ENCODE peak calls at places on chromosomes 16 and 17, in six cellular contexts. G, N, X, B, Z and T are unnamed samples.
A peak's percentile ranks its signal among the peaks of the same experiment; 100 is the strongest.

GRCh38 chr16:78817442-78817829 is 718.0 kb downstream of the WWOX start:
- DNase-seq in Z (no peak), X (peak; percentile 31), N (no peak), G (no peak), B (no peak), T (no peak)

GRCh38 chr17:1201132-1201702 is 21.4 kb upstream of the ABR start:
- DNase-seq in B (no peak), X (no peak), N (no peak), G (no peak), Z (no peak), T (no peak)

GRCh38 chr17:63419949-63420867 is 25.9 kb downstream of the CYB561 start:
- DNase-seq in N (peak; percentile 83), G (no peak), B (no peak), X (no peak), Z (no peak), T (no peak)

GRCh38 chr16:67150833-67151396 is at the start of gene B3GNT9:
- DNase-seq in X (peak; percentile 85), N (peak; percentile 45), B (no peak), Z (peak; percentile 82), G (peak; percentile 67), T (peak; percentile 5)

GRCh38 chr17:58327363-58328194 is 1.0 kb downstream of the TSPOAP1 start:
- DNase-seq in Z (no peak), B (no peak), X (no peak), N (no peak), G (no peak), T (no peak)

GRCh38 chr17:59762022-59762825 is 54.8 kb downstream of the VMP1 start:
- DNase-seq in G (no peak), N (no peak), B (no peak), Z (no peak), X (no peak), T (peak; percentile 24)

GRCh38 chr16:79257958-79258490 is 342.5 kb downstream of the MAF start:
- DNase-seq in B (no peak), Z (no peak), X (no peak), G (no peak), N (no peak), T (no peak)

GRCh38 chr17:66725956-66726355 is 109.0 kb upstream of the CACNG5 start:
- DNase-seq in N (no peak), B (no peak), X (no peak), Z (no peak), G (no peak), T (no peak)

GRCh38 chr17:251531-251930 is 70.1 kb upstream of the DOC2B start:
- DNase-seq in N (no peak), Z (no peak), X (peak; percentile 4), B (no peak), G (no peak), T (no peak)

GRCh38 chr16:77531741-77532140 is 96.9 kb upstream of the ADAMTS18 start:
- DNase-seq in X (no peak), N (no peak), G (no peak), B (no peak), Z (no peak), T (no peak)

GRCh38 chr16:154223-155030 is 2.0 kb downstream of the HBZ start:
- DNase-seq in N (peak; percentile 67), X (no peak), G (peak; percentile 29), Z (no peak), B (no peak), T (peak; percentile 23)

GRCh38 chr17:74515941-74516340 is 15.3 kb downstream of the CD300LB start:
- DNase-seq in X (no peak), Z (no peak), B (no peak), N (no peak), G (no peak), T (no peak)

GRCh38 chr17:51263001-51263400 is 2.7 kb downstream of the UTP18 start:
- DNase-seq in B (no peak), X (no peak), Z (no peak), N (no peak), G (no peak), T (no peak)

GRCh38 chr17:81101614-81102306 is 63.5 kb upstream of the PVALEF start:
- DNase-seq in Z (peak; percentile 98), N (peak; percentile 93), B (no peak), G (peak; percentile 88), X (peak; percentile 77), T (peak; percentile 85)

GRCh38 chr17:63525190-63525946 is 2.2 kb downstream of the KCNH6 start:
- DNase-seq in B (no peak), G (no peak), Z (no peak), X (no peak), N (no peak), T (no peak)

GRCh38 chr16:31273676-31274075 is 13.9 kb downstream of the ITGAM start:
- DNase-seq in X (no peak), G (no peak), N (peak; percentile 2), B (peak; percentile 77), Z (no peak), T (no peak)

GRCh38 chr16:85321856-85322271 is 209.6 kb upstream of the CIBAR2 start:
- DNase-seq in N (peak; percentile 55), G (peak; percentile 96), X (peak; percentile 95), B (no peak), Z (no peak), T (no peak)

GRCh38 chr17:83179811-83180210 is 100.4 kb downstream of the METRNL start:
- DNase-seq in B (peak; percentile 81), Z (no peak), G (no peak), N (no peak), X (no peak), T (no peak)

GRCh38 chr16:80883159-80883642 is 78.8 kb upstream of the CDYL2 start:
- DNase-seq in Z (no peak), N (no peak), G (peak; percentile 66), X (no peak), B (no peak), T (no peak)

GRCh38 chr16:64962786-64963185 is 159.1 kb downstream of the CDH11 start:
- DNase-seq in N (no peak), G (no peak), X (no peak), Z (no peak), B (no peak), T (no peak)

GRCh38 chr17:542943-543342 is 171.7 kb downstream of the VPS53 start:
- DNase-seq in G (no peak), N (no peak), X (no peak), B (no peak), Z (no peak), T (no peak)

GRCh38 chr16:11681526-11681925 is 13.3 kb downstream of the SNN start:
- DNase-seq in G (no peak), N (no peak), X (peak; percentile 13), B (no peak), Z (no peak), T (peak; percentile 47)

GRCh38 chr16:75647492-75648264 is at the start of the genes KARS1 and TERF2IP:
- DNase-seq in X (peak; percentile 94), B (no peak), Z (peak; percentile 94), N (peak; percentile 91), G (peak; percentile 93), T (peak; percentile 96)
- TF ChIP-seq POLR2A in X (peak; percentile 95), B (peak; percentile 96), Z (peak; percentile 90), N (peak; percentile 96), G (no peak), T (peak; percentile 97)

DNA sequence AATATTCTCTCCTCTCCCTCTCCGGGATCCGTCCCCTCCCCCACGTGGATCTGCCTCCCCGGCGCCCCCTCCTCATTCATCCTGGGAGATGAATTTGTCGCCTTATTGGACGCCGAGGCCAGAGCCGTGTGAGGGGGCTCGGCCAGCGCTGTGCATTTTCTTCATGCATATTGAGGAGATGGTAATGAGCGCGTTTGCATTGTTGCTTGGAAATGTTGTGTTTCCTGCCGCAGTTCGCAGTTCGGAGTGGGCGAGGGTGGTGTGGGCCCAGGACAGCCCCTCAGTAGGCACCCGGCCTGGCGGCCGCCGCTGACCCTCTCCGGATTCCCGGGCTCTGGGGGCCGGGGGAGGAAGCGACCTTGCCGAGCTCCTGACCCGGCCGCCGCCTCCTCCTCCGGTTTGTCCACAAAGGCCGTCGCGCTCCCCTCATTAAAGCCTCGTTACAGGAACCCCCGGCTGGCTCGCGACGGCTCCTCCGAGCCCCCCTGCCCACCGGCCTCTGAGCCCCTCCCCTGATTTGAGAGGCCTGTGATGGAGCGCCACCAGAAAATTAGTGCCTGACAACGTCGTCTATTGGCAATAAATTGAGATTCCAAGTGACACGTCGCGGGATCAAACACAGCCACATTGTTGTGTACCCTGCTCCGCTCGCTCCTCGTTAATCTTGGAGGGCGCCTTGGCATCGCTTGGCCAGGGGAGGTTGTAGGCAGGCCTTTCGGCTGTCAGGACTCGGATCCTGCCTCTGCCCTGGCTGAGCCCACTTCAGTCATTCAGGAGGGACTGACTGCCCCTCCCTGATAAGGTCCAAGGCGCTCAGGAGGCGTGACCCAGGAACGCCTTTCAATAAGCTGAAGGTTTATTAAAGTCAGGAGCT is 4.8 kb upstream of the IRX3 start:
- DNase-seq in B (no peak), G (no peak), Z (no peak), X (no peak), N (no peak), T (no peak)
- H3K4me3 ChIP-seq in B (no peak overlapping the region), G (no peak overlapping the region), Z (no peak overlapping the region), X (no peak overlapping the region), N (no peak overlapping the region), T (no peak overlapping the region)

DNA sequence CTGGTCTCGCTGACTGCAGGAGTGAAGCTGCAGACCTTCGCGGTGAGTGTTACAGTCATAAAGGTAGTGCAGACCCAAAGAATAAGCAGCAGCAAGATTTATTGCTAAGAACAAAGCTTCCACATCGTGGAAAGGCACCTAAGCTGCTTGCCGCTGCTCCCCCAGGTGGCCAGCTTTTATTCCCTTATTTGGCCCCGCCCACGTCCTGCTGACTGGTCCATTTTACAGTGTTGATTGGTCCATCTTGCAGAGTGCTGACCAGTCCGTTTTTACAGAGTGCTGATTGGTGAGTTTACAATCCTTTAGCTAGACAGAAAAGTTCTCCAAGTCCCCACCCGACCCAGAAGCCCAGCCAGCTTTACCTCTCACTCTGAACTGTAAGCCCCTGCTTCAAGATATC is 227.8 kb downstream of the ABCC12 start:
- DNase-seq in Z (no peak), G (no peak), N (no peak), X (no peak), B (no peak), T (peak; percentile 37)
- TF ChIP-seq CTCF in Z (no peak), G (no peak), N (peak; percentile 38), X (no peak), B (no peak), T (peak; percentile 22)

GRCh38 chr16:29820730-29821662 is 734 bp downstream of the MVP start:
- DNase-seq in N (no peak), X (peak; percentile 69), Z (peak; percentile 77), B (no peak), G (peak; percentile 86), T (no peak)
- TF ChIP-seq POLR2A in N (no peak), X (peak; percentile 16), Z (peak; percentile 12), B (no peak), G (no peak), T (no peak)

GRCh38 chr17:27492470-27492869 is 36.2 kb downstream of the KSR1 start:
- DNase-seq in N (no peak), B (no peak), X (no peak), Z (no peak), G (no peak), T (no peak)

GRCh38 chr17:27495460-27495859 is 39.2 kb downstream of the KSR1 start:
- DNase-seq in N (no peak), B (no peak), Z (no peak), G (no peak), X (no peak), T (no peak)

GRCh38 chr17:27493088-27493487 is 36.8 kb downstream of the KSR1 start:
- DNase-seq in X (no peak), G (no peak), B (no peak), Z (no peak), N (no peak), T (no peak)

GRCh38 chr17:27496005-27496404 is 39.8 kb downstream of the KSR1 start:
- DNase-seq in N (no peak), B (no peak), Z (no peak), X (no peak), G (no peak), T (no peak)

GRCh38 chr17:27494192-27495091 is 38.2 kb downstream of the KSR1 start:
- DNase-seq in X (peak; percentile 47), Z (peak; percentile 71), G (peak; percentile 87), N (no peak), B (no peak), T (no peak)
- H3K4me3 ChIP-seq in X (no peak overlapping the region), Z (peak overlapping the region; percentile 24), G (peak overlapping the region; percentile 17), N (no peak overlapping the region), B (peak overlapping the region; percentile 32), T (no peak overlapping the region)